ENCODE peak calls at places on chromosomes 1 and 21, in five cellular contexts. X, C, V, Y and K are unnamed samples.

GRCh38 chr1:163258181-163258580 is 55.5 kb upstream of the RGS5 start:
- DNase-seq in X (no peak), C (no peak), V (no peak), Y (peak), K (no peak)

GRCh38 chr1:6220236-6220635 is 14.3 kb downstream of the RNF207 start:
- DNase-seq in X (no peak), C (no peak), V (no peak), Y (peak), K (peak)

GRCh38 chr21:40886931-40887330 is 40.0 kb upstream of the DSCAM start:
- DNase-seq in X (no peak), C (no peak), V (no peak), Y (peak), K (peak)

GRCh38 chr1:203166192-203166940 is 9.3 kb downstream of the MYBPH start:
- DNase-seq in X (no peak), C (no peak), V (no peak), Y (peak), K (peak)

GRCh38 chr1:210358511-210359148 is 29.9 kb downstream of the HHAT start:
- DNase-seq in X (no peak), C (no peak), V (no peak), Y (peak), K (no peak)

GRCh38 chr1:228210684-228211083 is 2.8 kb downstream of the OBSCN start:
- DNase-seq in X (no peak), C (no peak), V (no peak), Y (no peak), K (no peak)

GRCh38 chr1:152566681-152567080 is at the start of gene LCE3E:
- DNase-seq in X (no peak), C (no peak), V (no peak), Y (peak), K (no peak)

GRCh38 chr21:42079008-42079938 is 8.2 kb downstream of the UMODL1 start:
- DNase-seq in X (no peak), C (no peak), V (no peak), Y (peak), K (no peak)

GRCh38 chr1:36560621-36561364 is 78.1 kb upstream of the CSF3R start:
- DNase-seq in X (no peak), C (no peak), V (no peak), Y (no peak), K (no peak)